ENCODE peak calls at places on chromosome 15, in five cellular contexts. N is HepG2, D is K562, Q is GM12878, K is SK-N-SH. W is an unnamed sample.

GRCh38 chr15:40295297-40295696 is 12.4 kb upstream of the ANKRD63 start:
- DNase-seq in N (no peak), D (no peak), Q (no peak), K (no peak), W (no peak)

GRCh38 chr15:71089801-71090200 is 25.5 kb upstream of the THSD4 start:
- DNase-seq in N (no peak), D (no peak), Q (no peak), K (no peak), W (no peak)

GRCh38 chr15:74844319-74845207 is 1.6 kb upstream of the ULK3 start:
- DNase-seq in N (no peak), D (no peak), Q (no peak), K (peak; percentile 24), W (no peak)

GRCh38 chr15:97966924-97967620 is 6.6 kb downstream of the ARRDC4 start:
- DNase-seq in N (no peak), D (no peak), Q (no peak), K (no peak), W (no peak)

GRCh38 chr15:66053991-66054390 is 184.7 kb downstream of the RAB11A start:
- DNase-seq in N (no peak), D (no peak), Q (no peak), K (no peak), W (no peak)

GRCh38 chr15:44727462-44728231 is 8.7 kb upstream of the TRIM69 start:
- DNase-seq in N (no peak), D (no peak), Q (no peak), K (no peak), W (no peak)

GRCh38 chr15:87793736-87794135 is 462.8 kb downstream of the NTRK3 start:
- DNase-seq in N (no peak), D (no peak), Q (no peak), K (no peak), W (no peak)

GRCh38 chr15:61702224-61703120 is 357.8 kb downstream of the VPS13C start:
- DNase-seq in N (no peak), D (no peak), Q (no peak), K (no peak), W (no peak)

GRCh38 chr15:94105760-94106159 is 125.6 kb upstream of the MCTP2 start:
- DNase-seq in N (peak; percentile 4), D (no peak), Q (no peak), K (no peak), W (no peak)

GRCh38 chr15:70096215-70096974 is 1.3 kb downstream of the TLE3 start:
- DNase-seq in N (no peak), D (peak; percentile 34), Q (no peak), K (peak; percentile 67), W (no peak)

GRCh38 chr15:90710436-90710835 is 6.7 kb upstream of the BLM start:
- DNase-seq in N (no peak), D (peak; percentile 21), Q (no peak), K (peak; percentile 34), W (no peak)

GRCh38 chr15:70269991-70270751 is 172.5 kb upstream of the TLE3 start:
- DNase-seq in N (no peak), D (no peak), Q (no peak), K (no peak), W (no peak)

GRCh38 chr15:55240125-55240760 is 43.5 kb upstream of the RSL24D1 start:
- DNase-seq in N (no peak), D (no peak), Q (no peak), K (no peak), W (no peak)

GRCh38 chr15:25169318-25169717 is 214.5 kb downstream of the SNRPN start:
- DNase-seq in N (no peak), D (no peak), Q (no peak), K (no peak), W (no peak)

GRCh38 chr15:86060614-86061125 is 19.0 kb upstream of the AGBL1 start:
- DNase-seq in N (no peak), D (no peak), Q (no peak), K (no peak), W (no peak)

GRCh38 chr15:77295446-77295845 is 124.5 kb downstream of the PEAK1 start:
- DNase-seq in N (no peak), D (no peak), Q (no peak), K (no peak), W (no peak)

GRCh38 chr15:40415226-40415625 is 9.6 kb downstream of the IVD start:
- DNase-seq in N (no peak), D (no peak), Q (no peak), K (no peak), W (no peak)

GRCh38 chr15:59948924-59949613 is 55.0 kb upstream of the FOXB1 start:
- DNase-seq in N (no peak), D (no peak), Q (no peak), K (no peak), W (no peak)

GRCh38 chr15:98838387-98839259 is 169.0 kb downstream of the PGPEP1L start:
- DNase-seq in N (no peak), D (no peak), Q (no peak), K (no peak), W (no peak)

GRCh38 chr15:63088532-63089245 is 33.0 kb upstream of the LACTB start:
- DNase-seq in N (no peak), D (no peak), Q (no peak), K (no peak), W (no peak)

GRCh38 chr15:62269504-62269903 is 104.4 kb upstream of the C2CD4B start:
- DNase-seq in N (no peak), D (no peak), Q (no peak), K (no peak), W (no peak)

GRCh38 chr15:26260517-26261133 is 397.5 kb upstream of the ATP10A start:
- DNase-seq in N (peak; percentile 1), D (peak; percentile 41), Q (no peak), K (peak; percentile 59), W (peak; percentile 5)

GRCh38 chr15:29420188-29420587 is 150.6 kb upstream of the NSMCE3 start:
- DNase-seq in N (no peak), D (no peak), Q (no peak), K (no peak), W (no peak)

GRCh38 chr15:57594479-57594878 is 2.8 kb downstream of the MYZAP start:
- DNase-seq in N (no peak), D (no peak), Q (no peak), K (no peak), W (no peak)

GRCh38 chr15:84797212-84797611 is 19.9 kb upstream of the ALPK3 start:
- DNase-seq in N (no peak), D (no peak), Q (no peak), K (no peak), W (no peak)

GRCh38 chr15:71716990-71717389 is 93.4 kb upstream of the NR2E3 start:
- DNase-seq in N (no peak), D (no peak), Q (no peak), K (no peak), W (no peak)

DNA sequence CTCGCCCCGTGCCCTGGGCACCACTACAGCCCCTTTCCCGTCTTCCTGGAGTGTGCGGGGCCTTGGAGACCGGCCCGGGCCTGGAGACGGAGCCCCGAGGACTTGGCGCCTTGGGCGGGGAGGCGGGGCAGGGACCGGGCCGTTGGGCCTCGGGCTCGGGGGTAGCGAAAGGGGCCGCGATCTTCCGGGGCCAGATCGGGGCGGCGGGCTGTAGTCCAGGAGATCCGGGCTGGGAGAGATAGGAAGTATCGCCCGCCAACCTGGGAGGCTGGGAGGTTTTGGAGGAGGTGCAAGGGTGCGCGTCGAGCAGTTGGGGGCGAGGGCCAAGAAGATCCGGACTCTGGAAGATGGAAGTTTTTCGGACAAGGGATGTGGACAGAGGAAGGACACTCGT is 520 bp downstream of the RTF1 start:
- DNase-seq in N (no peak), D (peak; percentile 64), Q (no peak), K (peak; percentile 76), W (peak; percentile 50)
- TF ChIP-seq GABPA in N (no peak), D (no peak), Q (no peak), K (no peak), W (no peak)

GRCh38 chr15:89406756-89407650 is 72.4 kb upstream of the POLG start:
- DNase-seq in N (no peak), D (no peak), Q (no peak), K (no peak), W (no peak)
- H3K4me3 ChIP-seq in N (no peak overlapping the region), D (no peak overlapping the region), Q (peak overlapping the region; percentile 5), K (no peak overlapping the region), W (no peak overlapping the region)

GRCh38 chr15:31298707-31299172 is 27.9 kb upstream of the KLF13 start:
- DNase-seq in N (no peak), D (peak; percentile 42), Q (no peak), K (no peak), W (no peak)

GRCh38 chr15:31296304-31297220 is 30.1 kb upstream of the KLF13 start:
- DNase-seq in N (peak; percentile 97), D (no peak), Q (no peak), K (peak; percentile 12), W (no peak)

GRCh38 chr15:31299588-31300207 is 26.9 kb upstream of the KLF13 start:
- DNase-seq in N (no peak), D (no peak), Q (no peak), K (no peak), W (no peak)

GRCh38 chr15:31297221-31297879 is 29.3 kb upstream of the KLF13 start:
- DNase-seq in N (no peak), D (no peak), Q (no peak), K (no peak), W (no peak)

DNA sequence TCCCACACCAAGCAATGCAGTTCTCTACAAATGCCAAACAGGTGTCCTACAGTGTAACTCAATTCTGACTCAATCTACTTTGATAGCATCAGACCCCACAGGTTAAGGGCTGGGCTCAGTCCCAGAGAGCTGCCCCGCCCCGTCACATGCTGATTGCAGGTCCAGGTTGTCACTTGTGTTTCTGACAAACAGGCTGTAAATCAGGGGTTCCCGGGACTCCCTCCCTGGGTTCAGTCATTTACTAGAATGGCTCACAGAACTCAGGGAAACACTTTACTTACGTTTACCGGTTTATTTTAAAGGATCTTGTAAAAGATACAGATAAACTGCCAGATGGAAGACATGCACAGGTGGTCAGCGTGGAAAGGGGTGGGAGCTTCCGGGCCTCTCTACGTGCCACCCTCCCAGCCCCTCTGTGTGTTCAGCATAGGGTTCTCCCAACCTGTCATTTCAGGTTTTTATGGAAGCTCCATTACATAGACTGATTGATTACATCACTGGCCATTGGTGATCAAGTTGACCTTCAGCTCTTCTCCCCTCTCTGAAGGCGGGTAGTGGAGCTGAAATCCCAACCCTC is 28.7 kb upstream of the KLF13 start:
- DNase-seq in N (no peak), D (no peak), Q (no peak), K (no peak), W (no peak)
- TF ChIP-seq POLR2AphosphoS5 in N (no peak), D (no peak), Q (no peak), K (no peak), W (no peak)

GRCh38 chr15:53193149-53193548 is 403.0 kb upstream of the ONECUT1 start:
- DNase-seq in N (peak; percentile 37), D (no peak), Q (no peak), K (no peak), W (no peak)

GRCh38 chr15:53196235-53196634 is 406.1 kb upstream of the ONECUT1 start:
- DNase-seq in N (no peak), D (no peak), Q (no peak), K (no peak), W (no peak)

GRCh38 chr15:53202876-53203275 is 412.7 kb upstream of the ONECUT1 start:
- DNase-seq in N (no peak), D (no peak), Q (no peak), K (no peak), W (no peak)

DNA sequence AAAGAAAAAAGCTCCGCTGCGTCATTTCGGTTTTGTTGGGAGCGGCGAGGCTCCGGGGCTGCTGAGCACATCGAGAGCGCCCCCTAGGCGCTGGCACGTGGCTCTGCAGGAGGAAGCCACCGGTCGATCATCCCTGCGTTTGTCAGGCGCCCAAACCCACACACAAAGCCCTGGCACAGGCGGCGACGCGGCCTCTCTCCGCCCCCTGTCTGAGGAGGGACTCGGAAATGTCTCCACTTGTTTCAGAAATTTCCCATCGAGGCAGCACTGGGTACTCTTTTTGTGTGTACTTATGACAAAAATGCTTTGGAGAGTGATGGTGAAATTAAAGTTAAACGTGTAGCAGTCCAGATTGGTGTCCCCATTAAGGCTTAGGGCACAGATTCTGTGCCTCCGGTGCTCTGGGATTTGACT is 407.3 kb upstream of the ONECUT1 start:
- DNase-seq in N (peak; percentile 44), D (peak; percentile 56), Q (no peak), K (peak; percentile 75), W (peak; percentile 17)
- TF ChIP-seq GABPA in N (no peak), D (no peak), Q (no peak), K (no peak), W (no peak)

W was measured in HL-60.